ENCODE peak calls at places on chromosomes 6 and 20, in eight cellular contexts. R is WTC11, W is epithelial cell of esophagus, A is AG04450, M is hepatocyte, G is adrenal gland, L is Calu3, H is activated B cell treated with CpG ODN at 0.5 μM for 24 hours. E is an unnamed sample.

GRCh38 chr6:28589234-28589951 is 63.7 kb downstream of the GPX5 start:
- DNase-seq in G (peak), L (peak), A (peak), R (peak), H (no peak), W (peak), M (peak), E (peak)

GRCh38 chr6:170454512-170455285 is 98.4 kb downstream of the PSMB1 start:
- DNase-seq in G (no peak), W (no peak), M (no peak), L (no peak), H (no peak), R (no peak), A (no peak), E (no peak)

GRCh38 chr20:31630187-31630790 is 7.4 kb upstream of the COX4I2 start:
- DNase-seq in H (no peak), M (peak), L (no peak), G (no peak), W (no peak), R (no peak), A (no peak), E (no peak)

GRCh38 chr6:112429226-112429625 is 82.1 kb downstream of the RFPL4B start:
- DNase-seq in G (no peak), H (no peak), M (peak), A (no peak), L (no peak), R (peak), W (peak), E (no peak)

GRCh38 chr20:46209930-46210671 is 92.0 kb downstream of the CD40 start:
- DNase-seq in H (no peak), A (no peak), M (no peak), G (no peak), R (no peak), L (no peak), W (no peak), E (no peak)

GRCh38 chr6:87714093-87714809 is 12.2 kb upstream of the AKIRIN2 start:
- DNase-seq in H (no peak), M (no peak), W (peak), L (no peak), R (no peak), G (no peak), A (no peak), E (no peak)

GRCh38 chr6:149046822-149047246 is 270.7 kb upstream of the TAB2 start:
- DNase-seq in W (no peak), A (no peak), L (no peak), H (no peak), R (no peak), G (no peak), M (no peak), E (no peak)

GRCh38 chr6:5677219-5678000 is 329.3 kb downstream of the NRN1 start:
- DNase-seq in M (no peak), R (no peak), W (peak), G (no peak), L (no peak), A (no peak), H (no peak), E (no peak)

GRCh38 chr6:129314575-129314974 is 395.4 kb downstream of the ARHGAP18 start:
- DNase-seq in L (no peak), M (no peak), A (no peak), W (no peak), G (no peak), R (no peak), H (no peak), E (no peak)

GRCh38 chr6:23754197-23754596 is 371.8 kb upstream of the NRSN1 start:
- DNase-seq in A (no peak), L (no peak), H (no peak), M (no peak), R (no peak), W (peak), G (no peak), E (no peak)

GRCh38 chr6:17281100-17281496 is at the start of gene RBM24:
- DNase-seq in H (no peak), A (peak), M (peak), G (peak), L (peak), R (peak), W (peak), E (no peak)

GRCh38 chr20:16966276-16966880 is 218.2 kb downstream of the OTOR start:
- DNase-seq in W (no peak), A (no peak), M (no peak), H (no peak), L (no peak), G (no peak), R (no peak), E (no peak)

GRCh38 chr6:111417946-111418345 is 65.1 kb downstream of the REV3L start:
- DNase-seq in H (no peak), W (peak), L (no peak), G (no peak), R (no peak), M (no peak), A (no peak), E (no peak)

GRCh38 chr20:16865406-16865805 is 117.2 kb downstream of the OTOR start:
- DNase-seq in M (no peak), A (no peak), H (no peak), R (no peak), W (no peak), G (no peak), L (no peak), E (no peak)

GRCh38 chr6:30013296-30013922 is 47.7 kb upstream of the POLR1H start:
- DNase-seq in G (no peak), A (no peak), H (no peak), L (no peak), R (peak), W (no peak), M (no peak), E (no peak)
- TF ChIP-seq CTCF in G (peak), A (peak), H (peak), L (peak), R (peak), W (peak), M (peak), E (peak)

DNA sequence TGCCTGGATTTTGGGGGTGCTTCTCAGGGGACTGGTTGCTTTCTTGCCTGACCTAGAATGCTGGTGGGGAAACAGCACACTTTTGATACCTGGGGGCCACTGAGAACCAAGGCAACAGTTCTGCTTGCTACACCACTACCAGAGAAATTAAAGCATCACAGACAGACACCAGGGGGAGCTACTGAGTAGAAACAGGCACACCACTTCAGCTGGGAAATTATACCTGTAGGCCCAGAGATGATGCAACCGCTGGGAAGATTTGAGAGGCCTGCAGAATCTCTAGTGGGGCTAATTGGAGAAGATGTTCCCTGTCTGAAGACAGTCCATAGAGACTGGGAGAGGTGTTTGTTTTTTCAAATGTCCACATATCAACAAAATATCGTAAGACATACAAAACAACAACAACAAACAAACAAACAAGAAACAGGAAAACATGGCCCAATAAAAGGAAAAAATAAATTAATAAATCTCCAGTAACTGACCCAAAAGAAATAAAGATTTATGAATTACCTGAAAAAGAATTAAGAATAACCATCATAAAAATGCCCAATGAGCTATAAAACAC is 129.4 kb upstream of the RIN2 start:
- DNase-seq in G (peak), W (peak), L (peak), M (peak), A (peak), R (peak), H (no peak), E (peak)
- TF ChIP-seq CTCF in G (peak), W (peak), L (no peak), M (peak), A (peak), R (peak), H (no peak), E (peak)

DNA sequence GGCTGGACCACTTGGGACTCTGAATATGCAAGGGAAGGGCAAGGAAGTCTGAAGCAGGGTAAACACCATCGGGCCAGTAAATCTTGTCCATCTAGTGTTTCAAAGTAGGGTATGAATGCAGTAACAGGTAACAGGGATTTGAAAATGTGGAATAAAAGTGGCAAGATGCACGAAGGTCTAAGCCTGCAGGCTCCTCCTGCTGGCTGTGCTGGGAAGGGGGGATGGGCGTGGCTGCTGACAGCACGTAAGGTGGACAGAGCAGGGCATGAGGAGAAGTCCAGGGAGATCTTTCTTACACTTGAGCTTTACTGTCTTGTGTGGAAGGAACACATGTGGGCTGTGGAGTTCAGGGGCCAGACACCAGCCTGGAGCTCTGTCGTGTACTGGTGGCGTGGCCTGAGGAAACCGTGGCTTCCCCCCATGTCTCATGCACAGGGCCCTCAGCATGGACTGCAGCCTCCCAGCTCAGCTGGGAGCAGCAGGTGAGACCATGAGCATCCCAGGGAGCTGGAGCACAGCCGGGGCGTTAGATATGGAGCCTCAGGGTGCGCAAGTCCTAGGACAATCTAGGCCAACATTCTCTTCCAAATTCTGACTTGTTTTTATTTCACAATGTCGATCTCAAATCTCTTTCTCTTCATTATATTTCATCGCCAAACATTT is 84.5 kb downstream of the SLC22A23 start:
- DNase-seq in M (no peak), A (no peak), W (no peak), H (no peak), L (no peak), R (no peak), G (no peak), E (no peak)
- TF ChIP-seq CTCF in M (no peak), A (no peak), W (peak), H (no peak), L (no peak), R (no peak), G (no peak), E (peak)

DNA sequence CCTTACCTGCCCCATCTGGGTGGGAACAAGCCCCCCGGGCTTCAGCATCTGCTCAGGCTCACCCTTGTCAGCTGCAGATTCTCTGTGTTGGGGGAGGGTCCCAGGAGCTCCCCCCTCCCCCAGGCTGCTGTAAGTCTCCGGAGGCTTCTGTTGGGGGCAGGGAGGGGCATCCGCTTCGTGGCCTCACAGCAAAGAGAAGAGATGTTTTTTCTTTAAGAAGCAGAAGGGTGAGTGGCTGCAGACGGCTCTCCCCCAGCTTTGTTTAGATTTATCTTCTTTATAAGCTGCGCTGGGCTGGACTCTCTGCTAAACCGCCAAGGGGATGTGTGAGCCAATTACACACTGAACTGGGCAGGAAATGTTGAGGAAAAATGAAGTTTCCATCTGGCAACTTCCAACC is 48.7 kb upstream of the GATA5 start:
- DNase-seq in M (peak), R (no peak), H (no peak), G (no peak), A (no peak), W (no peak), L (no peak), E (no peak)
- TF ChIP-seq CTCF in M (no peak), R (no peak), H (no peak), G (no peak), A (no peak), W (no peak), L (no peak), E (no peak)

E was measured in AG09309.